ENCODE peak calls at places on chromosomes 1 and 21, in seven cellular contexts. One of them, this sample, is unnamed.

GRCh38 chr1:20600156-20600555 is 11.3 kb downstream of the CDA start:
- DNase-seq in IMR-90: no peak
- DNase-seq in fibroblast of mammary gland: no peak
- DNase-seq in heart right ventricle: no peak
- DNase-seq in AG04449: no peak
- DNase-seq in kidney epithelial cell: no peak
- DNase-seq in bronchial epithelial cell: peak; percentile 47
- DNase-seq in this sample: no peak

GRCh38 chr21:19853709-19854575 is 1144.3 kb upstream of the NCAM2 start:
- DNase-seq in IMR-90: no peak
- DNase-seq in fibroblast of mammary gland: no peak
- DNase-seq in heart right ventricle: no peak
- DNase-seq in AG04449: no peak
- DNase-seq in kidney epithelial cell: no peak
- DNase-seq in bronchial epithelial cell: no peak
- DNase-seq in this sample: no peak

GRCh38 chr1:230422221-230422981 is 3.7 kb downstream of the PGBD5 start:
- DNase-seq in IMR-90: no peak
- DNase-seq in fibroblast of mammary gland: no peak
- DNase-seq in heart right ventricle: no peak
- DNase-seq in AG04449: no peak
- DNase-seq in kidney epithelial cell: no peak
- DNase-seq in bronchial epithelial cell: no peak
- DNase-seq in this sample: no peak

GRCh38 chr21:34921151-34921550 is 128.0 kb downstream of the RUNX1 start:
- DNase-seq in IMR-90: no peak
- DNase-seq in fibroblast of mammary gland: no peak
- DNase-seq in heart right ventricle: no peak
- DNase-seq in AG04449: no peak
- DNase-seq in kidney epithelial cell: no peak
- DNase-seq in bronchial epithelial cell: no peak
- DNase-seq in this sample: no peak

GRCh38 chr1:25513666-25514065 is 29.7 kb upstream of the LDLRAP1 start:
- DNase-seq in IMR-90: no peak
- DNase-seq in fibroblast of mammary gland: no peak
- DNase-seq in heart right ventricle: no peak
- DNase-seq in AG04449: no peak
- DNase-seq in kidney epithelial cell: no peak
- DNase-seq in bronchial epithelial cell: no peak
- DNase-seq in this sample: no peak

GRCh38 chr1:167890400-167890799 is 23.5 kb downstream of the ADCY10 start:
- DNase-seq in IMR-90: no peak
- DNase-seq in fibroblast of mammary gland: no peak
- DNase-seq in heart right ventricle: no peak
- DNase-seq in AG04449: no peak
- DNase-seq in kidney epithelial cell: no peak
- DNase-seq in bronchial epithelial cell: no peak
- DNase-seq in this sample: no peak

GRCh38 chr1:245790441-245790840 is 635.7 kb downstream of the KIF26B start:
- DNase-seq in IMR-90: peak; percentile 52
- DNase-seq in fibroblast of mammary gland: peak; percentile 69
- DNase-seq in heart right ventricle: no peak
- DNase-seq in AG04449: no peak
- DNase-seq in kidney epithelial cell: no peak
- DNase-seq in bronchial epithelial cell: no peak
- DNase-seq in this sample: peak; percentile 22

GRCh38 chr1:242585616-242586354 is 61.3 kb upstream of the PLD5 start:
- DNase-seq in IMR-90: no peak
- DNase-seq in fibroblast of mammary gland: no peak
- DNase-seq in heart right ventricle: no peak
- DNase-seq in AG04449: no peak
- DNase-seq in kidney epithelial cell: no peak
- DNase-seq in bronchial epithelial cell: no peak
- DNase-seq in this sample: no peak

GRCh38 chr1:158248771-158249170 is 5.5 kb upstream of the CD1A start:
- DNase-seq in IMR-90: no peak
- DNase-seq in fibroblast of mammary gland: no peak
- DNase-seq in heart right ventricle: no peak
- DNase-seq in AG04449: no peak
- DNase-seq in kidney epithelial cell: no peak
- DNase-seq in bronchial epithelial cell: no peak
- DNase-seq in this sample: no peak

GRCh38 chr1:208205216-208206013 is 38.8 kb downstream of the PLXNA2 start:
- DNase-seq in IMR-90: no peak
- DNase-seq in fibroblast of mammary gland: no peak
- DNase-seq in heart right ventricle: no peak
- DNase-seq in AG04449: no peak
- DNase-seq in kidney epithelial cell: no peak
- DNase-seq in bronchial epithelial cell: no peak
- DNase-seq in this sample: no peak

GRCh38 chr1:92754000-92754787 is 30.7 kb downstream of the EVI5 start:
- DNase-seq in IMR-90: peak; percentile 90
- DNase-seq in fibroblast of mammary gland: peak; percentile 65
- DNase-seq in heart right ventricle: no peak
- DNase-seq in AG04449: peak; percentile 72
- DNase-seq in kidney epithelial cell: no peak
- DNase-seq in bronchial epithelial cell: peak; percentile 55
- DNase-seq in this sample: peak; percentile 57

DNA sequence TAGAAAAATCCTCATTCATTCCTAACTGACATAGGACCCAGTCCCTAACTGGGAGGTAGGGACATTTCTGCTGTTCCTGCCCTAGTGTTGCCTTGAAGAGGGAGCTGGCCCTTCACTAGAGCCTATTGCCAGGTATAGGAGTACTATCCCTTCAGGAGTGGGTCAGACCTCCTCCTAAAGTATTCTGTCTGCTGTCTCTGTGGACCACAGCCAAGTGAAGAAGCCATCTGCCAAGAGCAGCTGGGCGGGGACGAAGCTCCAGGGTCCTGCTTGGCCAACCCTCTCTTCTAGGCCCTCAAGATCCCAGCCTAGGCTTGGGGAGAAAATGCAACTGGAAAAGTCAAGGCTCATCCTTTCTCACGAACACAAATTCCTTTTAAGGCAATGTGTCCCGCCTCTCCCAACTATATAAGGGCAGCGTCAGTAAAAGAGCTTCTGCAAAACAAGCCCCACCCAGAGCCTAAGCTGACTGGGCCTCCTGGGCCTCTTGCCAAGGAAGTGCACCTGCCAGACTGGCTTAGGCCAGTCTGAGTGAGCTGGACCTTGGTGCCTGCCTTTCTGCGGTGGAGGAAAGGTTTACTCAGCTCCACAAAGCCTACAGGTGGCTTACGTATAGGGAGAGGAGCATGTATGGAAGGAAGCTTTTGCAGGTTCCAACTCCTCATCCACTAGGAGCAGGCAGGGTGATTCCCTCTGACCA is 638 bp upstream of the TUFT1 start:
- DNase-seq in IMR-90: peak; percentile 96
- DNase-seq in fibroblast of mammary gland: peak; percentile 96
- DNase-seq in heart right ventricle: peak; percentile 63
- DNase-seq in AG04449: no peak
- DNase-seq in kidney epithelial cell: peak; percentile 99
- DNase-seq in bronchial epithelial cell: peak; percentile 99
- DNase-seq in this sample: no peak
- TF ChIP-seq CTCF in IMR-90: no peak
- TF ChIP-seq CTCF in fibroblast of mammary gland: no peak
- TF ChIP-seq CTCF in heart right ventricle: no peak
- TF ChIP-seq CTCF in AG04449: no peak
- TF ChIP-seq CTCF in kidney epithelial cell: no peak
- TF ChIP-seq CTCF in bronchial epithelial cell: no peak
- TF ChIP-seq CTCF in this sample: no peak

GRCh38 chr1:108685524-108685923 is 6.6 kb upstream of the PRPF38B start:
- DNase-seq in IMR-90: no peak
- DNase-seq in fibroblast of mammary gland: no peak
- DNase-seq in heart right ventricle: no peak
- DNase-seq in AG04449: no peak
- DNase-seq in kidney epithelial cell: no peak
- DNase-seq in bronchial epithelial cell: no peak
- DNase-seq in this sample: no peak

GRCh38 chr1:108678696-108679095 is 13.4 kb upstream of the PRPF38B start:
- DNase-seq in IMR-90: no peak
- DNase-seq in fibroblast of mammary gland: no peak
- DNase-seq in heart right ventricle: no peak
- DNase-seq in AG04449: no peak
- DNase-seq in kidney epithelial cell: no peak
- DNase-seq in bronchial epithelial cell: no peak
- DNase-seq in this sample: no peak

GRCh38 chr1:108679586-108680213 is 12.4 kb upstream of the PRPF38B start:
- DNase-seq in IMR-90: no peak
- DNase-seq in fibroblast of mammary gland: no peak
- DNase-seq in heart right ventricle: no peak
- DNase-seq in AG04449: no peak
- DNase-seq in kidney epithelial cell: no peak
- DNase-seq in bronchial epithelial cell: no peak
- DNase-seq in this sample: no peak
- H3K4me3 ChIP-seq in IMR-90: no peak overlapping the region
- H3K4me3 ChIP-seq in fibroblast of mammary gland: no peak overlapping the region
- H3K4me3 ChIP-seq in heart right ventricle: no peak overlapping the region
- H3K4me3 ChIP-seq in AG04449: no peak overlapping the region
- H3K4me3 ChIP-seq in kidney epithelial cell: no peak overlapping the region
- H3K4me3 ChIP-seq in bronchial epithelial cell: no peak overlapping the region
- H3K4me3 ChIP-seq in this sample: no peak overlapping the region

DNA sequence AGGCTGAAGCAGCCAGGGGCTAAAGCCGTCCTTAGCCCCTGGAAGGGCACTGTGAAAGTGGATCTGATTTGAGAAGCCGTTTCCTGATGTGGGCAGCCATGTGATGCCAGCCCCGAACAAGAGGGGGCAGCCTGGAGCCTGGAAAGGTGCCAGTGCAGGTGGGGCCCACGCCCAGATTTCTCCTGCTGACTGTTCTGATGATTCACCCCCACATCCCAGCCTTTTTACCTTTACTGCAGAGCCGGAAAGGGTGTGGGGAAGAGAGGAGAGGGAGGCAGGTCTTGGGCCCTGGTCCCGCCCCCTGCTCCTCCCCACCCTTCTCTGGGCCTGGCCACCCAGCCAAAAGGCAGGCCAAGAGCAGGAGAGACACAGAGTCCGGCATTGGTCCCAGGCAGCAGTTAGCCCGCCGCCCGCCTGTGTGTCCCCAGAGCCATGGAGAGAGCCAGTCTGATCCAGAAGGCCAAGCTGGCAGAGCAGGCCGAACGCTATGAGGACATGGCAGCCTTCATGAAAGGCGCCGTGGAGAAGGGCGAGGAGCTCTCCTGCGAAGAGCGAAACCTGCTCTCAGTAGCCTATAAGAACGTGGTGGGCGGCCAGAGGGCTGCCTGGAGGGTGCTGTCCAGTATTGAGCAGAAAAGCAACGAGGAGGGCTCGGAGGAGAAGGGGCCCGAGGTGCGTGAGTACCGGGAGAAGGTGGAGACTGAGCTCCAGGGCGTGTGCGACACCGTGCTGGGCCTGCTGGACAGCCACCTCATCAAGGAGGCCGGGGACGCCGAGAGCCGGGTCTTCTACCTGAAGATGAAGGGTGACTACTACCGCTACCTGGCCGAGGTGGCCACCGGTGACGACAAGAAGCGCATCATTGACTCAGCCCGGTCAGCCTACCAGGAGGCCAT is at the start of gene SFN:
- DNase-seq in IMR-90: no peak
- DNase-seq in fibroblast of mammary gland: no peak
- DNase-seq in heart right ventricle: no peak
- DNase-seq in AG04449: no peak
- DNase-seq in kidney epithelial cell: peak; percentile 80
- DNase-seq in bronchial epithelial cell: peak; percentile 96
- DNase-seq in this sample: no peak
- TF ChIP-seq CTCF in IMR-90: peak; percentile 20
- TF ChIP-seq CTCF in fibroblast of mammary gland: peak; percentile 17
- TF ChIP-seq CTCF in heart right ventricle: no peak
- TF ChIP-seq CTCF in AG04449: no peak
- TF ChIP-seq CTCF in kidney epithelial cell: peak; percentile 82
- TF ChIP-seq CTCF in bronchial epithelial cell: peak; percentile 93
- TF ChIP-seq CTCF in this sample: peak; percentile 20

DNA sequence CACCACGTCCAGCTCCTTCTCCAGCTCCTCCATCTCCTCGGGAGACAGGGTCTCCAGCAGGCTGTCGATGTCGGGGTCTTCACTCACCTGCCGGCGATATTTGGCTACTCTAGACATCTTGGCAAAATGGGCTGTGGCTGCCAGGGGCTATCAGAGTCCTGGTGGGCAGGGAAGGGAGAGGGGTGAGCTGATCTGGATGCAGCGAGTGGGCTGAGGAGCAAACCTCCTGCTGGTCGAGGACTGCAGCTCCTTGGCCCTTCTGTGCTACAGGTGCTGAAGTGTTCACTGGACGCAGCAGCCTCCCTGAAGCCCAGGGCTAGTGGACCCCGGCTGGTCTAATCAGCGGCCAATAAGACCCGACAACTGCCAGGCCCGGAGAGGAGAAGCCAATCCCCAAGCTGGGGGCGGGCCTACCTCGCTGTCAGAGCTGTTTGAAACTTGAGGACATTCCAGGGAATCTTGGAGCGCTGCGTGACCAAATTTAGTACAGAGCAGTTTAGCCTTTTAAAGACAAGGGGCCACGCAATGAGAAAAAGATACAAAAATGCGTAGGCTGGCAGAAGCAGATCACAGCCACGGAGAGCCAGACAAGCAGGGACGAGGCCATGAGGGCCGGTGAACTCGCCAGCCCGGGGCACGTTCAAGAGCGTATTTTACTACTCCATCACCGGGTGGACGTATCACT is at the start of gene LMOD1:
- DNase-seq in IMR-90: peak; percentile 98
- DNase-seq in fibroblast of mammary gland: peak; percentile 86
- DNase-seq in heart right ventricle: peak; percentile 81
- DNase-seq in AG04449: peak; percentile 95
- DNase-seq in kidney epithelial cell: peak; percentile 63
- DNase-seq in bronchial epithelial cell: peak; percentile 45
- DNase-seq in this sample: peak; percentile 70
- H3K4me3 ChIP-seq in IMR-90: peak within 1 kb of the TSS; percentile 72
- H3K4me3 ChIP-seq in fibroblast of mammary gland: peak within 1 kb of the TSS; percentile 58
- H3K4me3 ChIP-seq in heart right ventricle: peak within 1 kb of the TSS; percentile 45
- H3K4me3 ChIP-seq in AG04449: peak within 1 kb of the TSS; percentile 85
- H3K4me3 ChIP-seq in kidney epithelial cell: peak within 1 kb of the TSS; percentile 21
- H3K4me3 ChIP-seq in bronchial epithelial cell: no peak within 1 kb of the TSS
- H3K4me3 ChIP-seq in this sample: peak within 1 kb of the TSS; percentile 32

DNA sequence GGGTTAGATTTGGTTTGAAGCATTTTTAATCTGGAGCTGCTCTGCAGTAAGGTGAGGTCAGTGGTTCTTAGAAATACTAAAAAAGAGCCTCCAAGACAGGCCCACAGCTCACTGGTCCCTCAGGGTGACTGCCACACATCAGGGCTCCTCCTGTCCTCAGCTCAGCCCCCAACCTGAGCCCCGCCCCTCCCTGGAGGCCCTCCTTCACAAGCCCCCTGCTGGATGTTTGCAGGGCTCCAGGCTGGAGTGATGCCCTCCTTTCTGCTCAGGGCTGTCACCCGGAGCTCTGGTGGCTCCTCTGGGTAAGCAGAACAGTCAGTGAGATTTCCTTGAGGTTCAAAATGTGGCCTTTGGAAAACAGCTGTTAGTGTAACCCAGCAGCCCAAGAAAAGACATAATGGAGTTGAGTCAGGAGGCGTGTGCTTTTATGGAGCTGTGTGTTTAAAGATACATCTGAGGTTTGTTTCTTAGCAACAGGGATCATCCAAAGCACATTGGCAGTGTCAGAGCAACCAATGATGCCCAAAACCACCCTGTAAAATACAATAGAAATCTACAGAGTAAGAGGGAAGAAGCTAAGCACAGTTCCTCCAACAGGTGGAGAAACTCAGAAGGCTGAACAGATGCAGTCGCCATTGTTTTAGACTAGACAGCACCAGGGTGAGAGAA is 21.4 kb downstream of the STUM start:
- DNase-seq in IMR-90: no peak
- DNase-seq in fibroblast of mammary gland: no peak
- DNase-seq in heart right ventricle: no peak
- DNase-seq in AG04449: no peak
- DNase-seq in kidney epithelial cell: no peak
- DNase-seq in bronchial epithelial cell: no peak
- DNase-seq in this sample: no peak
- TF ChIP-seq CTCF in IMR-90: no peak
- TF ChIP-seq CTCF in fibroblast of mammary gland: peak; percentile 6
- TF ChIP-seq CTCF in heart right ventricle: peak; percentile 11
- TF ChIP-seq CTCF in AG04449: no peak
- TF ChIP-seq CTCF in kidney epithelial cell: peak; percentile 33
- TF ChIP-seq CTCF in bronchial epithelial cell: no peak
- TF ChIP-seq CTCF in this sample: peak; percentile 24

GRCh38 chr1:78143152-78143551 is 97.4 kb downstream of the GIPC2 start:
- DNase-seq in IMR-90: no peak
- DNase-seq in fibroblast of mammary gland: no peak
- DNase-seq in heart right ventricle: no peak
- DNase-seq in AG04449: no peak
- DNase-seq in kidney epithelial cell: no peak
- DNase-seq in bronchial epithelial cell: no peak
- DNase-seq in this sample: no peak
- H3K4me3 ChIP-seq in IMR-90: peak overlapping the region; percentile 7
- H3K4me3 ChIP-seq in fibroblast of mammary gland: no peak overlapping the region
- H3K4me3 ChIP-seq in heart right ventricle: no peak overlapping the region
- H3K4me3 ChIP-seq in AG04449: no peak overlapping the region
- H3K4me3 ChIP-seq in kidney epithelial cell: no peak overlapping the region
- H3K4me3 ChIP-seq in bronchial epithelial cell: no peak overlapping the region
- H3K4me3 ChIP-seq in this sample: no peak overlapping the region